ENCODE peak calls at places on chromosomes 6 and 20, in six cellular contexts. W, Q, I, C, A and S are unnamed samples.

GRCh38 chr6:100184473-100184872 is 190.4 kb upstream of the MCHR2 start:
- DNase-seq in C (no peak), A (no peak), I (no peak), Q (no peak), W (no peak), S (no peak)

GRCh38 chr6:116087437-116088027 is 13.1 kb upstream of the NT5DC1 start:
- DNase-seq in A (no peak), I (no peak), C (peak), W (no peak), Q (no peak), S (peak)

GRCh38 chr6:112183271-112183671 is 71.1 kb downstream of the LAMA4 start:
- DNase-seq in C (peak), A (no peak), Q (no peak), I (no peak), W (no peak), S (peak)

GRCh38 chr6:163398796-163399195 is 15.7 kb upstream of the QKI start:
- DNase-seq in A (peak), I (peak), W (peak), C (no peak), Q (no peak), S (no peak)

GRCh38 chr6:27545271-27546046 is 72.6 kb upstream of the ZNF184 start:
- DNase-seq in A (no peak), Q (no peak), C (peak), W (peak), I (no peak), S (peak)

GRCh38 chr6:122184260-122184934 is 215.1 kb upstream of the HSF2 start:
- DNase-seq in I (no peak), C (peak), Q (no peak), W (no peak), A (no peak), S (peak)

GRCh38 chr6:30955367-30956042 is 14.7 kb downstream of the MUCL3 start:
- DNase-seq in I (peak), A (peak), Q (peak), W (peak), C (peak), S (peak)

GRCh38 chr6:45709834-45710233 is 305.8 kb downstream of the CLIC5 start:
- DNase-seq in Q (no peak), W (no peak), I (no peak), A (no peak), C (no peak), S (no peak)

GRCh38 chr6:157604816-157605215 is 218.2 kb upstream of the SNX9 start:
- DNase-seq in C (no peak), W (no peak), A (no peak), I (no peak), Q (no peak), S (no peak)

GRCh38 chr6:158707826-158708225 is 58.0 kb downstream of the SYTL3 start:
- DNase-seq in Q (no peak), C (peak), A (no peak), I (peak), W (peak), S (peak)

GRCh38 chr6:10310826-10311225 is 104.0 kb downstream of the TFAP2A start:
- DNase-seq in Q (no peak), W (no peak), C (no peak), A (no peak), I (no peak), S (no peak)

GRCh38 chr6:13624871-13625288 is 9.7 kb downstream of the NOL7 start:
- DNase-seq in I (no peak), A (peak), C (peak), W (no peak), Q (no peak), S (peak)

GRCh38 chr6:150590448-150590847 is 9.2 kb upstream of the PLEKHG1 start:
- DNase-seq in W (no peak), I (no peak), C (no peak), A (no peak), Q (no peak), S (no peak)

GRCh38 chr6:129136751-129137150 is 253.8 kb downstream of the LAMA2 start:
- DNase-seq in C (no peak), I (no peak), Q (no peak), W (no peak), A (no peak), S (no peak)

GRCh38 chr6:54847799-54848597 is 1.4 kb downstream of the FAM83B start:
- DNase-seq in I (no peak), A (no peak), W (no peak), Q (no peak), C (no peak), S (peak)

GRCh38 chr6:124551711-124552233 is 410.5 kb upstream of the RNF217 start:
- DNase-seq in C (no peak), W (no peak), Q (no peak), A (no peak), I (no peak), S (no peak)

GRCh38 chr6:90544741-90545140 is 42.1 kb downstream of the MAP3K7 start:
- DNase-seq in A (no peak), I (no peak), Q (no peak), W (no peak), C (no peak), S (no peak)

GRCh38 chr20:43680976-43681375 is 14.1 kb downstream of the MYBL2 start:
- DNase-seq in C (no peak), I (no peak), A (peak), Q (no peak), W (no peak), S (no peak)

GRCh38 chr20:43682446-43682845 is 15.5 kb downstream of the MYBL2 start:
- DNase-seq in C (no peak), Q (no peak), A (peak), I (no peak), W (no peak), S (no peak)

GRCh38 chr20:43676368-43676767 is 9.5 kb downstream of the MYBL2 start:
- DNase-seq in A (no peak), I (no peak), C (no peak), Q (no peak), W (no peak), S (no peak)

GRCh38 chr20:43681991-43682410 is 15.1 kb downstream of the MYBL2 start:
- DNase-seq in I (no peak), Q (no peak), A (peak), C (no peak), W (no peak), S (no peak)

GRCh38 chr20:43681468-43681942 is 14.6 kb downstream of the MYBL2 start:
- DNase-seq in A (peak), C (no peak), W (no peak), I (no peak), Q (no peak), S (no peak)
- TF ChIP-seq CTCF in A (peak), C (no peak), W (no peak), I (no peak), Q (no peak), S (no peak)

GRCh38 chr6:20702366-20702765 is 168.1 kb downstream of the CDKAL1 start:
- DNase-seq in A (no peak), W (no peak), C (no peak), Q (no peak), I (no peak), S (no peak)
- H3K4me3 ChIP-seq in A (no peak), W (no peak), C (no peak), Q (no peak), I (no peak), S (no peak)

DNA sequence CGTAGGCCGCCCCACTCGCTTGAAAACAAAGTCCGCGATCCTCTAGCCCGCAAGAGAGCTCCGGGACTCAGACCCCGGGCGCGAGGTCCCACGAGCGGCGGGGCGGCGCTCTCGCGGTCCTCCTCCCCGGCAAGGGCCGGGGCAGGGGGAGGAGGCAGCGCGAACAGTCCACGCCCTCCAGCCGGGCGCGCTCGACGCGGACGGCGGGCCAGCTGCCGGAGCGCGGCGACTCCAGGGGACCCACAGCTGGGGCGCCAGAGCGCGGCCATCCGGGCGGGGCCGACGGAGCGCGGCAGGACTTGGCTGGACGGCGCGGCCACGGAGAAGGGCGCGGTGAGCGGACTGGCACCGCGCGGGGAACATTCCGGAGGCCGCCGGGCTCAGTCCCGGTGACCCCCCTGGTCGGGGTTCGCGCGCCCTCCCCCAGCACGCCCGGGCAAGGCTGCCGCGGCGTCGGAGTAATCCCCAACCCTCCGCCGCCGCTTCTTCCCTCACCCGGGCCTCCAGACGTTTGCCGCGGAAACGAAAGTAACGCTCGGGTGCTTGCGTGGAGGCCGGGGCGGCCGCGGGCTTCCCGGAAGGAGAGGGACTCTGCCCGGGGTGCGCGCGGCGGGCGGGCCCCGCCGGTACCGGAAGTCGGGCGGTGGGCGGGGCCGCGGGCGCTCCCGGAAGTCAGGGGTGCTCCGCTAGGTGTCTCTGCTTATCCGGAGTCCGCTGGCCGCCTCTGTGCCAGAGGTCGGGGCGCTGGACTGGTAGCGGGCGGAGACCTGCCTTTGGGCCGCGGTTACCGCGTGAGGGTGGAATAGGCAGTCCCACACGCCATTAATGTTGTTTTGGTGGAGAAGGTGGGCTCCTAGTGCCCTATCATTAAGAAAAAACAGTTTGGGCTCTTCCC is at the start of gene RIPK1:
- DNase-seq in Q (peak), C (peak), I (peak), A (peak), W (peak), S (peak)
- TF ChIP-seq CTCF in Q (no peak), C (peak), I (peak), A (peak), W (peak), S (no peak)

GRCh38 chr6:135852775-135853174 is 1.3 kb downstream of the PDE7B start:
- DNase-seq in A (no peak), I (no peak), C (peak), Q (no peak), W (no peak), S (peak)
- H3K4me3 ChIP-seq in A (no peak), I (no peak), C (peak), Q (peak), W (no peak), S (peak)

GRCh38 chr20:62949887-62950286 is 2.6 kb upstream of the SLC17A9 start:
- DNase-seq in A (no peak), I (peak), Q (peak), C (no peak), W (no peak), S (no peak)
- TF ChIP-seq CTCF in A (no peak), I (no peak), Q (no peak), C (no peak), W (no peak), S (no peak)

DNA sequence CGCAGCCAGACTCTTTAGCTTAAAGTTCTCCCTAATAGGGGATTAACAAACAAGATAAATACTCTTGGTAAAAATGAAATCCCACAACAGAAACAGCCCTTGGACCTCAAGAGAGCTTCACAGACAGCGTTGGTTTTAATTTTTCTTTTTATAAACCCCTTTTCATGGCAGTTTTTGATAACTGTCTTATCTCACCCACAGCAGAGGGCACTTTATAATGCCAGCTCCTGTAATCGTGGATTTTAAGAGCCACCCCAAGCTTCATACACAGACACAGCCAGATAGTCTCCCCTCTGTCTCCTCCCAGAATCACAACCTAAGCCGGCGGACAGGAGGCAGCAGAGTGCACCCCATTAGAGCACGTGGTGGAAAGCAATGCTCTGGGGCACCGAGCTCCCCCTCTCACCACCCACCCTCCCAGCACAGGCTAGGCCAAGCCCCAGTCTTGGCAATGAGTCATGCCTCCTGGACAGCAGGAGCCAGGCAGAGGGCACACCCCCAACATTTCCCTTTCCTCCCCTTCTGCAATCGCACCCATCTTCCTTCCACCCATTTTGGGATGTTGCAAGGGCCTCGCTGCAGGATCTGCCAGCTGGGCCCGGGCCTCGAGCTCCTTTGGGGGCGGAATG is 2.5 kb downstream of the JAG1 start:
- DNase-seq in W (peak), C (peak), I (peak), A (peak), Q (peak), S (peak)
- H3K4me3 ChIP-seq in W (peak), C (peak), I (peak), A (peak), Q (peak), S (peak)

DNA sequence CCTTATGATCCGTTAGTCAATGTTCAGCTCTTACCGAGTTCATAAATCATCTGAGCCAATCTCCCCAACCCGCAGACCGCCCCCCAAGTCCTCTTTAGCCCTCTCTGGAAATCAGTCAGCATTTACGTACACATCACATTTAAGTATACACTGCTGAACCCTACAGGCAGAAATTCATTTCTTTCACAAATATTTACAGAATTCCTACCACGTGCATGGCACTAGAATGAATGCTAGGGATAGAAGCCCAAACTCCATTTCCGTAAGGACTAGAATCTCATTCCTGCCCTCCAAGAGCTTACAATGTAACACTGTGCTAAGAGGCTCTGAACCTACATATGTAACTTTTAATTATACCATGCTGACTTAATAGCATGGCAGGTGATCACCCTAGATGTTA is 1.8 kb downstream of the OSER1 start:
- DNase-seq in I (no peak), A (no peak), Q (no peak), C (peak), W (no peak), S (peak)
- TF ChIP-seq CTCF in I (no peak), A (no peak), Q (no peak), C (no peak), W (no peak), S (no peak)